ENCODE peak calls at places on chromosome 22, in eight cellular contexts. One of them, this sample, is unnamed.

GRCh38 chr22:31926969-31927368 is 17.4 kb upstream of the YWHAH start:
- DNase-seq in non-pigmented ciliary epithelial cell: no peak
- DNase-seq in esophagus squamous epithelium: no peak
- DNase-seq in NCI-H2107: no peak
- DNase-seq in islet precursor cell: peak; percentile 68
- DNase-seq in stimulated activated CD8-positive, alpha-beta memory T cell treated with anti-CD3 and anti-CD28 coated beads, Interleukin-4, amount 100 ng/mL, for 24 hours: no peak
- DNase-seq in OCI-M1: no peak
- DNase-seq in ELF-1: peak; percentile 33
- DNase-seq in this sample: no peak

GRCh38 chr22:42799462-42800405 is 57.3 kb downstream of the ARFGAP3 start:
- DNase-seq in non-pigmented ciliary epithelial cell: no peak
- DNase-seq in esophagus squamous epithelium: no peak
- DNase-seq in NCI-H2107: no peak
- DNase-seq in islet precursor cell: no peak
- DNase-seq in stimulated activated CD8-positive, alpha-beta memory T cell treated with anti-CD3 and anti-CD28 coated beads, Interleukin-4, amount 100 ng/mL, for 24 hours: no peak
- DNase-seq in OCI-M1: no peak
- DNase-seq in ELF-1: peak; percentile 53
- DNase-seq in this sample: no peak

GRCh38 chr22:38397189-38398097 is 57.6 kb downstream of the KCNJ4 start:
- DNase-seq in non-pigmented ciliary epithelial cell: no peak
- DNase-seq in esophagus squamous epithelium: no peak
- DNase-seq in NCI-H2107: no peak
- DNase-seq in islet precursor cell: peak; percentile 89
- DNase-seq in stimulated activated CD8-positive, alpha-beta memory T cell treated with anti-CD3 and anti-CD28 coated beads, Interleukin-4, amount 100 ng/mL, for 24 hours: no peak
- DNase-seq in OCI-M1: peak; percentile 75
- DNase-seq in ELF-1: peak; percentile 97
- DNase-seq in this sample: no peak

GRCh38 chr22:43637861-43638260 is 174.2 kb downstream of the EFCAB6 start:
- DNase-seq in non-pigmented ciliary epithelial cell: no peak
- DNase-seq in esophagus squamous epithelium: no peak
- DNase-seq in NCI-H2107: no peak
- DNase-seq in islet precursor cell: no peak
- DNase-seq in stimulated activated CD8-positive, alpha-beta memory T cell treated with anti-CD3 and anti-CD28 coated beads, Interleukin-4, amount 100 ng/mL, for 24 hours: no peak
- DNase-seq in OCI-M1: no peak
- DNase-seq in ELF-1: no peak
- DNase-seq in this sample: no peak

GRCh38 chr22:30187726-30188407 is 58.7 kb downstream of the LIF start:
- DNase-seq in non-pigmented ciliary epithelial cell: no peak
- DNase-seq in esophagus squamous epithelium: no peak
- DNase-seq in NCI-H2107: no peak
- DNase-seq in islet precursor cell: no peak
- DNase-seq in stimulated activated CD8-positive, alpha-beta memory T cell treated with anti-CD3 and anti-CD28 coated beads, Interleukin-4, amount 100 ng/mL, for 24 hours: no peak
- DNase-seq in OCI-M1: no peak
- DNase-seq in ELF-1: no peak
- DNase-seq in this sample: no peak

GRCh38 chr22:50316114-50317065 is 8.9 kb upstream of the PLXNB2 start:
- DNase-seq in non-pigmented ciliary epithelial cell: no peak
- DNase-seq in esophagus squamous epithelium: no peak
- DNase-seq in NCI-H2107: no peak
- DNase-seq in islet precursor cell: peak; percentile 48
- DNase-seq in stimulated activated CD8-positive, alpha-beta memory T cell treated with anti-CD3 and anti-CD28 coated beads, Interleukin-4, amount 100 ng/mL, for 24 hours: no peak
- DNase-seq in OCI-M1: no peak
- DNase-seq in ELF-1: no peak
- DNase-seq in this sample: no peak

GRCh38 chr22:40797427-40797826 is 21.7 kb downstream of the SLC25A17 start:
- DNase-seq in non-pigmented ciliary epithelial cell: no peak
- DNase-seq in esophagus squamous epithelium: no peak
- DNase-seq in NCI-H2107: no peak
- DNase-seq in islet precursor cell: no peak
- DNase-seq in stimulated activated CD8-positive, alpha-beta memory T cell treated with anti-CD3 and anti-CD28 coated beads, Interleukin-4, amount 100 ng/mL, for 24 hours: no peak
- DNase-seq in OCI-M1: no peak
- DNase-seq in ELF-1: no peak
- DNase-seq in this sample: no peak

GRCh38 chr22:42471441-42471840 is 39.2 kb upstream of the NFAM1 start:
- DNase-seq in non-pigmented ciliary epithelial cell: no peak
- DNase-seq in esophagus squamous epithelium: no peak
- DNase-seq in NCI-H2107: no peak
- DNase-seq in islet precursor cell: no peak
- DNase-seq in stimulated activated CD8-positive, alpha-beta memory T cell treated with anti-CD3 and anti-CD28 coated beads, Interleukin-4, amount 100 ng/mL, for 24 hours: no peak
- DNase-seq in OCI-M1: no peak
- DNase-seq in ELF-1: no peak
- DNase-seq in this sample: no peak

GRCh38 chr22:17794726-17795125 is 20.5 kb upstream of the BID start:
- DNase-seq in non-pigmented ciliary epithelial cell: no peak
- DNase-seq in esophagus squamous epithelium: no peak
- DNase-seq in NCI-H2107: no peak
- DNase-seq in islet precursor cell: no peak
- DNase-seq in stimulated activated CD8-positive, alpha-beta memory T cell treated with anti-CD3 and anti-CD28 coated beads, Interleukin-4, amount 100 ng/mL, for 24 hours: no peak
- DNase-seq in OCI-M1: no peak
- DNase-seq in ELF-1: no peak
- DNase-seq in this sample: no peak

GRCh38 chr22:49301398-49302149 is 526.1 kb downstream of the BRD1 start:
- DNase-seq in non-pigmented ciliary epithelial cell: no peak
- DNase-seq in esophagus squamous epithelium: no peak
- DNase-seq in NCI-H2107: no peak
- DNase-seq in islet precursor cell: peak; percentile 46
- DNase-seq in stimulated activated CD8-positive, alpha-beta memory T cell treated with anti-CD3 and anti-CD28 coated beads, Interleukin-4, amount 100 ng/mL, for 24 hours: no peak
- DNase-seq in OCI-M1: no peak
- DNase-seq in ELF-1: no peak
- DNase-seq in this sample: no peak

GRCh38 chr22:35434061-35434750 is 34.3 kb downstream of the MCM5 start:
- DNase-seq in non-pigmented ciliary epithelial cell: no peak
- DNase-seq in esophagus squamous epithelium: no peak
- DNase-seq in NCI-H2107: no peak
- DNase-seq in islet precursor cell: no peak
- DNase-seq in stimulated activated CD8-positive, alpha-beta memory T cell treated with anti-CD3 and anti-CD28 coated beads, Interleukin-4, amount 100 ng/mL, for 24 hours: no peak
- DNase-seq in OCI-M1: no peak
- DNase-seq in ELF-1: no peak
- DNase-seq in this sample: no peak

GRCh38 chr22:39243443-39244072 is 1.2 kb downstream of the PDGFB start:
- DNase-seq in non-pigmented ciliary epithelial cell: no peak
- DNase-seq in esophagus squamous epithelium: no peak
- DNase-seq in NCI-H2107: no peak
- DNase-seq in islet precursor cell: no peak
- DNase-seq in stimulated activated CD8-positive, alpha-beta memory T cell treated with anti-CD3 and anti-CD28 coated beads, Interleukin-4, amount 100 ng/mL, for 24 hours: no peak
- DNase-seq in OCI-M1: no peak
- DNase-seq in ELF-1: no peak
- DNase-seq in this sample: no peak

GRCh38 chr22:39010946-39011625 is 3.0 kb upstream of the APOBEC3C start:
- DNase-seq in non-pigmented ciliary epithelial cell: no peak
- DNase-seq in esophagus squamous epithelium: no peak
- DNase-seq in NCI-H2107: no peak
- DNase-seq in islet precursor cell: no peak
- DNase-seq in stimulated activated CD8-positive, alpha-beta memory T cell treated with anti-CD3 and anti-CD28 coated beads, Interleukin-4, amount 100 ng/mL, for 24 hours: no peak
- DNase-seq in OCI-M1: no peak
- DNase-seq in ELF-1: no peak
- DNase-seq in this sample: no peak

GRCh38 chr22:45905924-45906865 is 70.8 kb downstream of the WNT7B start:
- DNase-seq in non-pigmented ciliary epithelial cell: no peak
- DNase-seq in esophagus squamous epithelium: no peak
- DNase-seq in NCI-H2107: no peak
- DNase-seq in islet precursor cell: no peak
- DNase-seq in stimulated activated CD8-positive, alpha-beta memory T cell treated with anti-CD3 and anti-CD28 coated beads, Interleukin-4, amount 100 ng/mL, for 24 hours: no peak
- DNase-seq in OCI-M1: no peak
- DNase-seq in ELF-1: peak; percentile 54
- DNase-seq in this sample: no peak

GRCh38 chr22:45758603-45759002 is 87.0 kb downstream of the ATXN10 start:
- DNase-seq in non-pigmented ciliary epithelial cell: no peak
- DNase-seq in esophagus squamous epithelium: no peak
- DNase-seq in NCI-H2107: no peak
- DNase-seq in islet precursor cell: no peak
- DNase-seq in stimulated activated CD8-positive, alpha-beta memory T cell treated with anti-CD3 and anti-CD28 coated beads, Interleukin-4, amount 100 ng/mL, for 24 hours: no peak
- DNase-seq in OCI-M1: no peak
- DNase-seq in ELF-1: no peak
- DNase-seq in this sample: no peak

GRCh38 chr22:28179392-28179791 is 260.3 kb upstream of the PITPNB start:
- DNase-seq in non-pigmented ciliary epithelial cell: no peak
- DNase-seq in esophagus squamous epithelium: no peak
- DNase-seq in NCI-H2107: no peak
- DNase-seq in islet precursor cell: no peak
- DNase-seq in stimulated activated CD8-positive, alpha-beta memory T cell treated with anti-CD3 and anti-CD28 coated beads, Interleukin-4, amount 100 ng/mL, for 24 hours: no peak
- DNase-seq in OCI-M1: no peak
- DNase-seq in ELF-1: no peak
- DNase-seq in this sample: no peak

GRCh38 chr22:42500164-42500835 is 19.3 kb downstream of the RRP7A start:
- DNase-seq in non-pigmented ciliary epithelial cell: no peak
- DNase-seq in esophagus squamous epithelium: peak; percentile 41
- DNase-seq in NCI-H2107: no peak
- DNase-seq in islet precursor cell: peak; percentile 84
- DNase-seq in stimulated activated CD8-positive, alpha-beta memory T cell treated with anti-CD3 and anti-CD28 coated beads, Interleukin-4, amount 100 ng/mL, for 24 hours: peak; percentile 65
- DNase-seq in OCI-M1: no peak
- DNase-seq in ELF-1: peak; percentile 79
- DNase-seq in this sample: peak; percentile 11

GRCh38 chr22:39593061-39593930 is 22.7 kb downstream of the CACNA1I start:
- DNase-seq in non-pigmented ciliary epithelial cell: no peak
- DNase-seq in esophagus squamous epithelium: no peak
- DNase-seq in NCI-H2107: no peak
- DNase-seq in islet precursor cell: no peak
- DNase-seq in stimulated activated CD8-positive, alpha-beta memory T cell treated with anti-CD3 and anti-CD28 coated beads, Interleukin-4, amount 100 ng/mL, for 24 hours: no peak
- DNase-seq in OCI-M1: no peak
- DNase-seq in ELF-1: no peak
- DNase-seq in this sample: no peak

GRCh38 chr22:43308451-43309235 is 34.5 kb downstream of the SCUBE1 start:
- DNase-seq in non-pigmented ciliary epithelial cell: no peak
- DNase-seq in esophagus squamous epithelium: no peak
- DNase-seq in NCI-H2107: no peak
- DNase-seq in islet precursor cell: no peak
- DNase-seq in stimulated activated CD8-positive, alpha-beta memory T cell treated with anti-CD3 and anti-CD28 coated beads, Interleukin-4, amount 100 ng/mL, for 24 hours: no peak
- DNase-seq in OCI-M1: no peak
- DNase-seq in ELF-1: no peak
- DNase-seq in this sample: peak; percentile 24

GRCh38 chr22:37224757-37225420 is 12.6 kb upstream of the SSTR3 start:
- DNase-seq in non-pigmented ciliary epithelial cell: no peak
- DNase-seq in esophagus squamous epithelium: no peak
- DNase-seq in NCI-H2107: no peak
- DNase-seq in islet precursor cell: no peak
- DNase-seq in stimulated activated CD8-positive, alpha-beta memory T cell treated with anti-CD3 and anti-CD28 coated beads, Interleukin-4, amount 100 ng/mL, for 24 hours: no peak
- DNase-seq in OCI-M1: no peak
- DNase-seq in ELF-1: no peak
- DNase-seq in this sample: no peak

GRCh38 chr22:41557401-41558240 is 3.2 kb upstream of the CSDC2 start:
- DNase-seq in non-pigmented ciliary epithelial cell: peak; percentile 60
- DNase-seq in esophagus squamous epithelium: no peak
- DNase-seq in NCI-H2107: no peak
- DNase-seq in islet precursor cell: no peak
- DNase-seq in stimulated activated CD8-positive, alpha-beta memory T cell treated with anti-CD3 and anti-CD28 coated beads, Interleukin-4, amount 100 ng/mL, for 24 hours: no peak
- DNase-seq in OCI-M1: no peak
- DNase-seq in ELF-1: peak; percentile 35
- DNase-seq in this sample: no peak